ENCODE peak calls at places on chromosomes 3 and 15, in seven cellular contexts. N is HepG2, D is SK-N-SH, W is K562, M is HCT116, A is H1, G is GM12878. O is an unnamed sample.

GRCh38 chr15:101489633-101490407 is at the start of gene PCSK6:
- DNase-seq in G (no peak), D (peak; percentile 87), N (no peak), W (peak; percentile 73), M (no peak), A (peak; percentile 68), O (peak; percentile 54)

GRCh38 chr3:11775493-11775892 is 71.2 kb downstream of the TAMM41 start:
- DNase-seq in W (no peak), M (no peak), N (no peak), D (no peak), G (no peak), A (no peak), O (no peak)

GRCh38 chr15:61888074-61888780 is 172.0 kb downstream of the VPS13C start:
- DNase-seq in M (no peak), W (no peak), D (no peak), A (no peak), N (no peak), G (no peak), O (no peak)

GRCh38 chr3:193040836-193041672 is 123.4 kb upstream of the MB21D2 start:
- DNase-seq in A (no peak), G (peak; percentile 5), M (peak; percentile 50), D (peak; percentile 48), N (peak; percentile 24), W (peak; percentile 15), O (peak; percentile 86)

GRCh38 chr3:112778298-112779008 is 68.2 kb downstream of the CD200R1L start:
- DNase-seq in W (no peak), N (no peak), A (no peak), M (no peak), D (no peak), G (no peak), O (no peak)

GRCh38 chr3:137760341-137761098 is 3.6 kb upstream of the SOX14 start:
- DNase-seq in N (no peak), M (no peak), G (no peak), A (peak; percentile 65), W (no peak), D (peak; percentile 7), O (no peak)

GRCh38 chr3:59540241-59540640 is 490.4 kb upstream of the CFAP20DC start:
- DNase-seq in M (no peak), A (no peak), G (no peak), N (no peak), W (no peak), D (no peak), O (no peak)

GRCh38 chr15:25728816-25729215 is 134.3 kb downstream of the ATP10A start:
- DNase-seq in M (no peak), A (no peak), W (no peak), G (no peak), D (no peak), N (no peak), O (no peak)

GRCh38 chr3:21290557-21290956 is 460.5 kb downstream of the ZNF385D start:
- DNase-seq in M (no peak), G (no peak), W (peak; percentile 22), A (no peak), D (no peak), N (no peak), O (peak; percentile 2)

GRCh38 chr15:29061746-29062660 is 176.2 kb downstream of the APBA2 start:
- DNase-seq in N (no peak), D (no peak), A (no peak), M (no peak), G (no peak), W (no peak), O (no peak)

GRCh38 chr15:59976480-59976879 is 27.6 kb upstream of the FOXB1 start:
- DNase-seq in D (no peak), M (no peak), A (no peak), W (no peak), N (no peak), G (peak; percentile 12), O (no peak)

GRCh38 chr3:156558389-156558788 is 3.5 kb upstream of the SSR3 start:
- DNase-seq in D (peak; percentile 16), M (no peak), G (no peak), A (no peak), W (no peak), N (no peak), O (no peak)

GRCh38 chr3:116849261-116849688 is 139.7 kb downstream of the TUSC7 start:
- DNase-seq in N (no peak), A (peak; percentile 52), G (no peak), M (no peak), W (no peak), D (no peak), O (no peak)

GRCh38 chr3:106376016-106376415 is 507.2 kb upstream of the CBLB start:
- DNase-seq in A (no peak), G (no peak), M (no peak), W (no peak), D (no peak), N (no peak), O (no peak)

GRCh38 chr3:129112308-129113052 is 9.1 kb downstream of the RAB43 start:
- DNase-seq in N (peak; percentile 32), W (no peak), D (no peak), G (no peak), M (no peak), A (no peak), O (no peak)

GRCh38 chr3:13138566-13139145 is 65.4 kb upstream of the IQSEC1 start:
- DNase-seq in A (no peak), G (no peak), N (no peak), M (no peak), D (no peak), W (no peak), O (no peak)

GRCh38 chr3:177754508-177754921 is 557.2 kb upstream of the TBL1XR1 start:
- DNase-seq in W (no peak), G (no peak), M (no peak), A (no peak), D (no peak), N (no peak), O (no peak)

GRCh38 chr3:27542469-27542868 is 58.3 kb upstream of the SLC4A7 start:
- DNase-seq in D (no peak), W (no peak), A (no peak), M (no peak), G (no peak), N (no peak), O (no peak)

GRCh38 chr3:197792019-197792647 is 1.1 kb downstream of the LRCH3 start:
- DNase-seq in G (no peak), N (no peak), W (no peak), M (no peak), D (no peak), A (no peak), O (no peak)

GRCh38 chr3:155015776-155016451 is 64.2 kb upstream of the MME start:
- DNase-seq in A (no peak), M (no peak), G (no peak), W (no peak), N (no peak), D (no peak), O (no peak)

GRCh38 chr3:105829879-105830622 is 38.8 kb downstream of the CBLB start:
- DNase-seq in D (no peak), A (no peak), G (no peak), N (no peak), M (no peak), W (no peak), O (no peak)

GRCh38 chr3:160893207-160893606 is 137.2 kb downstream of the PPM1L start:
- DNase-seq in D (no peak), N (no peak), M (no peak), W (no peak), G (no peak), A (no peak), O (no peak)

GRCh38 chr3:6062226-6063187 is 798.4 kb upstream of the GRM7 start:
- DNase-seq in A (peak; percentile 44), M (no peak), N (no peak), D (peak; percentile 8), G (no peak), W (no peak), O (no peak)

GRCh38 chr15:100468265-100468664 is 60.5 kb downstream of the CERS3 start:
- DNase-seq in D (no peak), G (no peak), M (no peak), A (no peak), N (no peak), W (no peak), O (no peak)

GRCh38 chr15:50108446-50108845 is 10.6 kb downstream of the ATP8B4 start:
- DNase-seq in D (no peak), M (no peak), G (no peak), N (no peak), W (no peak), A (no peak), O (no peak)

GRCh38 chr15:71011503-71012155 is 103.6 kb upstream of the THSD4 start:
- DNase-seq in D (peak; percentile 6), W (peak; percentile 9), A (no peak), G (no peak), M (peak; percentile 28), N (peak; percentile 3), O (peak; percentile 83)

GRCh38 chr3:70179111-70179510 is 133.3 kb downstream of the MDFIC2 start:
- DNase-seq in D (no peak), N (no peak), W (no peak), M (no peak), G (peak; percentile 13), A (no peak), O (no peak)

GRCh38 chr15:92811514-92811913 is 88.6 kb upstream of the CHD2 start:
- DNase-seq in W (no peak), M (no peak), N (peak; percentile 68), G (no peak), A (no peak), D (no peak), O (peak; percentile 73)

GRCh38 chr3:133042778-133043177 is 4.6 kb downstream of the TMEM108 start:
- DNase-seq in A (no peak), D (no peak), N (no peak), G (no peak), M (no peak), W (no peak), O (no peak)
- TF ChIP-seq JUND in A (no peak), D (no peak), N (no peak), G (no peak), M (no peak), W (no peak), O (no peak)

DNA sequence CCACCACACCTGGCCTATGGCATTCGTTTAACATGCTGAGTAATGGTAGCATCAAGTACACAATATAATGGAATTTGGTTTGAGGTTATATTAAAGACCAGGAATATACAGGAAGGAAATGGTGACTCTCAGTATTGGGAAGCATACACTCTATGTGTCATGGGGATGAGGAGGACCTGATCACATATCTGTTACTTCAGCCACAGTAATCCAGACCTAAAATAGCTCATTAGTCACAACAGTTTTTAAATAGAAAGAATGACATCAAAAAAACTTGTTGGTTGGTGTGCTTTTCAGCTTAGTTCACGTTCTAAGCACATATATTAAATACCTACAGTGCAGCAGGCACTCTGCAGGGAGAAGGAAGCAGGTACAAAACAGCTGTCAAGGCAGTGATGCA is 52.5 kb upstream of the ATP2C1 start:
- DNase-seq in A (no peak), W (no peak), D (no peak), G (no peak), M (no peak), N (no peak), O (no peak)
- TF ChIP-seq JUND in A (no peak), W (no peak), D (no peak), G (no peak), M (no peak), N (no peak), O (no peak)

GRCh38 chr3:188727052-188727451 is 444.7 kb upstream of the TPRG1 start:
- DNase-seq in M (no peak), W (no peak), D (no peak), N (no peak), G (no peak), A (no peak), O (no peak)
- TF ChIP-seq JUND in M (no peak), W (no peak), D (no peak), N (no peak), G (no peak), A (no peak), O (no peak)

GRCh38 chr3:80521081-80521480 is 753.3 kb upstream of the ROBO1 start:
- DNase-seq in M (no peak), N (no peak), A (no peak), D (no peak), W (no peak), G (no peak), O (no peak)

GRCh38 chr3:80519436-80519835 is 751.6 kb upstream of the ROBO1 start:
- DNase-seq in G (no peak), M (no peak), D (no peak), W (no peak), N (no peak), A (no peak), O (no peak)
- TF ChIP-seq JUND in G (no peak), M (no peak), D (no peak), W (no peak), N (no peak), A (no peak), O (no peak)